ENCODE peak calls at places on chromosomes 12 and 14, in five cellular contexts. One of them, this sample, is unnamed.

GRCh38 chr14:25048170-25049126 is 1.5 kb downstream of the STXBP6 start:
- DNase-seq in naive B cell: no peak
- DNase-seq in T-helper 1 cell: no peak
- DNase-seq in hypothalamus: peak
- DNase-seq in LoVo: no peak
- DNase-seq in this sample: peak

GRCh38 chr14:53591816-53592215 is 364.8 kb downstream of the BMP4 start:
- DNase-seq in naive B cell: no peak
- DNase-seq in T-helper 1 cell: no peak
- DNase-seq in hypothalamus: no peak
- DNase-seq in LoVo: no peak
- DNase-seq in this sample: no peak

GRCh38 chr14:35004839-35005238 is 22.0 kb downstream of the SRP54 start:
- DNase-seq in naive B cell: no peak
- DNase-seq in T-helper 1 cell: no peak
- DNase-seq in hypothalamus: no peak
- DNase-seq in LoVo: no peak
- DNase-seq in this sample: no peak

GRCh38 chr12:104057771-104058197 is 6.5 kb upstream of the HCFC2 start:
- DNase-seq in naive B cell: peak
- DNase-seq in T-helper 1 cell: no peak
- DNase-seq in hypothalamus: no peak
- DNase-seq in LoVo: peak
- DNase-seq in this sample: peak

GRCh38 chr12:57632369-57632897 is 568 bp downstream of the B4GALNT1 start:
- DNase-seq in naive B cell: no peak
- DNase-seq in T-helper 1 cell: no peak
- DNase-seq in hypothalamus: no peak
- DNase-seq in LoVo: no peak
- DNase-seq in this sample: peak

GRCh38 chr12:46898152-46898931 is 72.5 kb upstream of the SLC38A4 start:
- DNase-seq in naive B cell: no peak
- DNase-seq in T-helper 1 cell: no peak
- DNase-seq in hypothalamus: no peak
- DNase-seq in LoVo: no peak
- DNase-seq in this sample: no peak

GRCh38 chr12:6465467-6466183 is 4.9 kb downstream of the VAMP1 start:
- DNase-seq in naive B cell: peak
- DNase-seq in T-helper 1 cell: peak
- DNase-seq in hypothalamus: no peak
- DNase-seq in LoVo: peak
- DNase-seq in this sample: peak

GRCh38 chr12:85016423-85016822 is 19.7 kb downstream of the TSPAN19 start:
- DNase-seq in naive B cell: no peak
- DNase-seq in T-helper 1 cell: no peak
- DNase-seq in hypothalamus: no peak
- DNase-seq in LoVo: peak
- DNase-seq in this sample: no peak

GRCh38 chr14:22200977-22201605 is 387.9 kb downstream of the DAD1 start:
- DNase-seq in naive B cell: peak
- DNase-seq in T-helper 1 cell: no peak
- DNase-seq in hypothalamus: no peak
- DNase-seq in LoVo: peak
- DNase-seq in this sample: no peak

GRCh38 chr14:101184104-101184455 is 280.6 kb upstream of the RTL1 start:
- DNase-seq in naive B cell: no peak
- DNase-seq in T-helper 1 cell: no peak
- DNase-seq in hypothalamus: no peak
- DNase-seq in LoVo: no peak
- DNase-seq in this sample: no peak

GRCh38 chr14:90115780-90116179 is 54.0 kb downstream of the KCNK13 start:
- DNase-seq in naive B cell: no peak
- DNase-seq in T-helper 1 cell: no peak
- DNase-seq in hypothalamus: no peak
- DNase-seq in LoVo: no peak
- DNase-seq in this sample: no peak

GRCh38 chr14:98953544-98954346 is 318.3 kb downstream of the BCL11B start:
- DNase-seq in naive B cell: no peak
- DNase-seq in T-helper 1 cell: no peak
- DNase-seq in hypothalamus: no peak
- DNase-seq in LoVo: peak
- DNase-seq in this sample: peak

GRCh38 chr12:123263196-123263817 is 8.3 kb downstream of the CDK2AP1 start:
- DNase-seq in naive B cell: no peak
- DNase-seq in T-helper 1 cell: no peak
- DNase-seq in hypothalamus: no peak
- DNase-seq in LoVo: no peak
- DNase-seq in this sample: no peak

GRCh38 chr14:26137161-26137560 is 460.7 kb downstream of the NOVA1 start:
- DNase-seq in naive B cell: no peak
- DNase-seq in T-helper 1 cell: no peak
- DNase-seq in hypothalamus: no peak
- DNase-seq in LoVo: no peak
- DNase-seq in this sample: peak

GRCh38 chr12:50055831-50056628 is 1.4 kb upstream of the ASIC1 start:
- DNase-seq in naive B cell: peak
- DNase-seq in T-helper 1 cell: peak
- DNase-seq in hypothalamus: peak
- DNase-seq in LoVo: peak
- DNase-seq in this sample: peak

GRCh38 chr14:98160901-98161300 is 1111.1 kb downstream of the BCL11B start:
- DNase-seq in naive B cell: no peak
- DNase-seq in T-helper 1 cell: no peak
- DNase-seq in hypothalamus: no peak
- DNase-seq in LoVo: no peak
- DNase-seq in this sample: no peak